ENCODE peak calls at places on chromosomes 4 and X, in six cellular contexts. F is IMR-90, E is mesenchymal stem cell, P is H1, K is H9, V is neuronal stem cell. L is an unnamed sample.

GRCh38 chr4:137545461-137545861 is 13.2 kb upstream of the PCDH18 start:
- DNase-seq in F (peak), E (peak), P (no peak), K (no peak), V (no peak), L (peak)

GRCh38 chr4:125140966-125141495 is 173.7 kb upstream of the FAT4 start:
- DNase-seq in F (peak), E (peak), P (no peak), K (no peak), V (no peak), L (no peak)

GRCh38 chr4:140242357-140243284 is 88.6 kb upstream of the MAML3 start:
- DNase-seq in F (no peak), E (no peak), P (no peak), K (no peak), V (no peak), L (no peak)

GRCh38 chr4:48698029-48698901 is 81.8 kb downstream of the FRYL start:
- DNase-seq in F (peak), E (peak), P (no peak), K (no peak), V (peak), L (peak)

GRCh38 chrX:141405878-141406492 is 163.7 kb upstream of the SPANXC start:
- DNase-seq in F (peak), E (peak), P (no peak), K (no peak), V (no peak), L (no peak)

GRCh38 chr4:174284181-174284886 is 623 bp downstream of the CEP44 start:
- DNase-seq in F (peak), E (peak), P (no peak), K (no peak), V (no peak), L (peak)

GRCh38 chr4:186587416-186588018 is 32.1 kb upstream of the MTNR1A start:
- DNase-seq in F (peak), E (peak), P (peak), K (peak), V (peak), L (peak)

GRCh38 chr4:150354214-150354796 is 227.6 kb upstream of the MAB21L2 start:
- DNase-seq in F (no peak), E (no peak), P (no peak), K (no peak), V (no peak), L (peak)

GRCh38 chr4:12324965-12325364 is 896.3 kb upstream of the HS3ST1 start:
- DNase-seq in F (no peak), E (no peak), P (no peak), K (no peak), V (no peak), L (no peak)

GRCh38 chr4:17511041-17511949 is 595 bp downstream of the QDPR start:
- DNase-seq in F (peak), E (peak), P (peak), K (peak), V (peak), L (peak)

GRCh38 chr4:20313237-20314030 is 61.7 kb downstream of the SLIT2 start:
- DNase-seq in F (no peak), E (no peak), P (peak), K (peak), V (peak), L (peak)

GRCh38 chr4:55330241-55330640 is 15.8 kb upstream of the SRD5A3 start:
- DNase-seq in F (no peak), E (no peak), P (no peak), K (no peak), V (no peak), L (no peak)

GRCh38 chr4:81040175-81040659 is 9.7 kb downstream of the BMP3 start:
- DNase-seq in F (peak), E (peak), P (no peak), K (no peak), V (no peak), L (peak)

GRCh38 chr4:185566972-185567749 is 31.9 kb upstream of the PDLIM3 start:
- DNase-seq in F (peak), E (peak), P (no peak), K (no peak), V (no peak), L (peak)

GRCh38 chr4:95981591-95981990 is 141.7 kb downstream of the PDHA2 start:
- DNase-seq in F (no peak), E (no peak), P (no peak), K (no peak), V (no peak), L (no peak)

GRCh38 chrX:38959736-38960534 is 158.7 kb downstream of the MID1IP1 start:
- DNase-seq in F (no peak), E (peak), P (no peak), K (no peak), V (no peak), L (peak)

GRCh38 chrX:97743014-97743413 is 859.3 kb downstream of the RPA4 start:
- DNase-seq in F (no peak), E (no peak), P (no peak), K (no peak), V (no peak), L (no peak)

GRCh38 chr4:154049457-154050181 is 260.7 kb upstream of the SFRP2 start:
- DNase-seq in F (no peak), E (peak), P (peak), K (peak), V (no peak), L (peak)

GRCh38 chr4:100311181-100311580 is 120.9 kb upstream of the DDIT4L start:
- DNase-seq in F (no peak), E (peak), P (no peak), K (peak), V (no peak), L (peak)

GRCh38 chr4:20860878-20861277 is 160.6 kb downstream of the PACRGL start:
- DNase-seq in F (no peak), E (no peak), P (no peak), K (no peak), V (no peak), L (no peak)

GRCh38 chr4:153476829-153477574 is 10.8 kb downstream of the TMEM131L start:
- DNase-seq in F (no peak), E (no peak), P (no peak), K (no peak), V (no peak), L (no peak)

GRCh38 chrX:37666516-37666915 is 19.1 kb upstream of the XK start:
- DNase-seq in F (no peak), E (no peak), P (no peak), K (no peak), V (no peak), L (no peak)

GRCh38 chrX:134717698-134718328 is 59.5 kb upstream of the PLAC1 start:
- DNase-seq in F (peak), E (no peak), P (no peak), K (no peak), V (no peak), L (no peak)

GRCh38 chr4:181957088-181957487 is 286.1 kb upstream of the TENM3 start:
- DNase-seq in F (peak), E (peak), P (no peak), K (no peak), V (no peak), L (peak)

GRCh38 chrX:45164021-45164621 is 36.6 kb downstream of the DIPK2B start:
- DNase-seq in F (no peak), E (no peak), P (no peak), K (no peak), V (no peak), L (no peak)

GRCh38 chrX:70656304-70656703 is 211.7 kb downstream of the DLG3 start:
- DNase-seq in F (no peak), E (no peak), P (no peak), K (no peak), V (no peak), L (no peak)

GRCh38 chr4:182454440-182455013 is 211.3 kb downstream of the TENM3 start:
- DNase-seq in F (peak), E (no peak), P (no peak), K (no peak), V (no peak), L (no peak)

GRCh38 chrX:131792356-131792749 is 230.7 kb upstream of the STK26 start:
- DNase-seq in F (peak), E (no peak), P (no peak), K (no peak), V (no peak), L (peak)

GRCh38 chr4:48575964-48576363 is 85.9 kb downstream of the ZAR1 start:
- DNase-seq in F (peak), E (peak), P (no peak), K (no peak), V (no peak), L (no peak)

GRCh38 chr4:3871181-3871852 is 105.1 kb downstream of the ADRA2C start:
- DNase-seq in F (no peak), E (no peak), P (peak), K (peak), V (peak), L (peak)

GRCh38 chr4:115187136-115187535 is 73.7 kb upstream of the NDST4 start:
- DNase-seq in F (no peak), E (no peak), P (no peak), K (no peak), V (no peak), L (no peak)
- H3K4ac ChIP-seq in F (no peak), E (no peak), P (no peak), K (no peak), V (no peak), L (no peak)

DNA sequence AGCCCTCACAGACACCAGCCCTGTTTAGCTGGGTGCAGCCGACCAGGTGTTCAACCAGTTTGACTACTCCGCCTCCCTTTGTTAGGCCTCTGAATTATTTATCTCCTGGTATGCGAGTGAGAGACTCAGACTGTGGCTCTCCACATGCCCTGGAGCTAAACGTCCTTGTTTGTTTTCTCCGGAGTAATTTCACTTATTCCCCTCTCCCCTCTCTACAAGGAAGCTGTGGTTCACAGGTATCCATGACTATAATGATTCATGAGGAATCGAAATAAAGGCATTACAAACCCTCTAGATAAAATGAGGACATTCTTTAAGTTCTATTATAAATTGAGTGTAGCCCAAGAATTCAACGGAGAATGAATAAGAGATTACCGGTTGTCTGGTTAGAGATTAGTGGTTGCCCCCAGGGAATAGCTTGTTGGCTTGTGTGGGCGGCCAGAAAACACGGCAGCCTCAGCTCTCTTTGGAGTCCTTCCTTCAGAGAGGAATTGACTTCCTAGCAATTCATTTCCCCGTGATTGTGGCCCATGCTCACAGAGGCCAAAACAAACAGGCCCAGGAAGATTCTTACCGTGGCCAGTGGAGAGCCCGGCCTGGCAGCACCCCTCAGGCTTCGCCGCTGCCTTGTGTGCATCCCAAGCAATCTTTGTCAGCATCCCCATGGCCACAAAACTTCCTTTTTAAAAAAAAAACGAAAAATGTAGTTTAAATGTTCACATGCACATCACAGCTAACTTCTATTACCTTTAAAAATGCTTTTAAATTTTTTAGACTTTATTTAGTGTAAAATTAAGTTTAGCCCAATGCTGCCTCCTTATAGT is 60.2 kb upstream of the CBR4 start:
- DNase-seq in F (peak), E (peak), P (no peak), K (peak), V (peak), L (peak)
- H3K4ac ChIP-seq in F (peak), E (no peak), P (no peak), K (no peak), V (no peak), L (no peak)

GRCh38 chrX:154097597-154098541 is at the start of gene MECP2:
- DNase-seq in F (peak), E (peak), P (peak), K (peak), V (peak), L (peak)
- H3K4ac ChIP-seq in F (peak), E (peak), P (no peak), K (no peak), V (no peak), L (peak)

GRCh38 chrX:54495814-54496516 is at the start of gene FGD1:
- DNase-seq in F (peak), E (peak), P (peak), K (peak), V (peak), L (peak)
- H3K4ac ChIP-seq in F (peak), E (no peak), P (no peak), K (no peak), V (no peak), L (peak)

DNA sequence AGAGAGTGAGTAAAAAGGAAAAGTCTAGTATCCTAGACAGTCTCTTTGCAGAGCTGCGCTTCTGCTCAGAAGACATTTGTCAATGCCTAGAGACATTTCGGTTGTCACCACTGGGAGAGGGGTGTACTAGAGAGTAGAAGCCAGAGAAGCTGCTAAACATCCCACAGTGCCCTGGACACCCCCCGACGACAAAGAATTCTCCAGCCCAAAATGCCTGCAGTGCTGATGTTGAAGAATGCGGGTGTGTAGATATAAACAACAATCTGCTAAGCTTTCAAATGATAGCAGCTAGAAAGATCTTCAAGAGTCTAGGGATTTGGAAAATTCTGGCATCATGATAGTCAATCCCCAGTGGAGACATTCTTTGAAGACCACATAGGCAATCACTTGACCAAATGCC is 90.1 kb downstream of the PALLD start:
- DNase-seq in F (no peak), E (no peak), P (no peak), K (no peak), V (no peak), L (peak)
- H3K4ac ChIP-seq in F (peak), E (no peak), P (no peak), K (no peak), V (no peak), L (no peak)

GRCh38 chr4:7898385-7898784 is 41.3 kb downstream of the AFAP1 start:
- DNase-seq in F (no peak), E (peak), P (no peak), K (no peak), V (no peak), L (no peak)

GRCh38 chr4:7902101-7902553 is 37.5 kb downstream of the AFAP1 start:
- DNase-seq in F (no peak), E (no peak), P (no peak), K (no peak), V (no peak), L (peak)

GRCh38 chr4:7897811-7898210 is 41.9 kb downstream of the AFAP1 start:
- DNase-seq in F (peak), E (no peak), P (peak), K (no peak), V (no peak), L (no peak)

GRCh38 chr4:7900351-7900750 is 39.3 kb downstream of the AFAP1 start:
- DNase-seq in F (no peak), E (peak), P (peak), K (no peak), V (no peak), L (no peak)

GRCh38 chr4:7899184-7899583 is 40.5 kb downstream of the AFAP1 start:
- DNase-seq in F (no peak), E (no peak), P (peak), K (no peak), V (no peak), L (no peak)
- H3K4ac ChIP-seq in F (no peak), E (no peak), P (no peak), K (no peak), V (no peak), L (no peak)

GRCh38 chr4:7904108-7904516 is 35.5 kb downstream of the AFAP1 start:
- DNase-seq in F (peak), E (peak), P (no peak), K (no peak), V (no peak), L (no peak)

GRCh38 chr4:7903686-7904085 is 36.0 kb downstream of the AFAP1 start:
- DNase-seq in F (peak), E (no peak), P (no peak), K (no peak), V (no peak), L (no peak)

GRCh38 chr4:7904942-7905341 is 34.7 kb downstream of the AFAP1 start:
- DNase-seq in F (peak), E (peak), P (no peak), K (no peak), V (no peak), L (no peak)

GRCh38 chr4:7902826-7903225 is 36.8 kb downstream of the AFAP1 start:
- DNase-seq in F (no peak), E (no peak), P (no peak), K (no peak), V (no peak), L (no peak)

DNA sequence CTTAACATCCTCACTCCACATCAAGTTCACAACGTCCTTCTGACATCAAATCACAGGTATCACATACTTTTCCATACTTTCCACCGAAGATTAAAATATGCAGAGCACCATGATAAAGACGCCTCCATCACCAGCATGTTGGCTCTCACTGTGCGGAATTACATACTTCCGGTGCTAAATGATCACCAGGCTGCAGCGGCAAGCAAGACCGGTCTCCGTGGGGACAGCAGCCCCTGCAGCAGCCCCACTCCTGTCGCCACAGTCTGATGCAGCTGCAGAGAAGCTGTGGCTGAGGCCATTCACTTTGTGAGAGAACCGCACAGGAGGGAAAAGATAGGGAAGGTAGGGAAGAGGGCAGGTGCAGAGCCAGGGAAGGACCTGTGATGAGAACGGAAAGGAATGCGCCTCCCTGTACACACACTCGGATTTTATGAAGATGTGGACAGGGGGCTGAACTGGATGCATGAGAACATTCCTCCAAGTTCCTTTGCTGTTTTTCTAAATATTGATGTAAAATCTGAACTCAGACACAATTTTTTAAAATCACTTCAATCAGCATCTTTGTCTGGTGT is 38.3 kb downstream of the AFAP1 start:
- DNase-seq in F (no peak), E (no peak), P (no peak), K (no peak), V (no peak), L (no peak)
- H3K4ac ChIP-seq in F (peak), E (no peak), P (no peak), K (no peak), V (no peak), L (no peak)